ENCODE peak calls at places on chromosomes 11 and 22, in six cellular contexts. G is pancreas; U is mesenchymal stem cell; X is brain microvascular endothelial cell; R is upper lobe of right lung; Y is effector memory CD4-positive, alpha-beta T cell. K is an unnamed sample.

GRCh38 chr11:122037911-122038310 is 78.1 kb downstream of the BLID start:
- DNase-seq in G (no peak), U (no peak), X (no peak), R (no peak), Y (no peak), K (no peak)

GRCh38 chr22:39380331-39380730 is 19.2 kb upstream of the TAB1 start:
- DNase-seq in G (no peak), U (no peak), X (no peak), R (no peak), Y (no peak), K (no peak)

GRCh38 chr11:105937738-105938137 is 84.3 kb downstream of the MSANTD4 start:
- DNase-seq in G (no peak), U (peak; percentile 82), X (peak; percentile 29), R (no peak), Y (no peak), K (peak; percentile 31)

GRCh38 chr11:59756845-59757244 is 1.7 kb downstream of the STX3 start:
- DNase-seq in G (peak; percentile 29), U (peak; percentile 37), X (peak; percentile 23), R (no peak), Y (no peak), K (peak; percentile 26)

GRCh38 chr11:11931461-11932055 is 76.9 kb downstream of the DKK3 start:
- DNase-seq in G (no peak), U (peak; percentile 65), X (peak; percentile 56), R (no peak), Y (no peak), K (peak; percentile 38)

GRCh38 chr11:91160661-91161060 is 937.8 kb upstream of the CHORDC1 start:
- DNase-seq in G (no peak), U (no peak), X (no peak), R (no peak), Y (no peak), K (no peak)

GRCh38 chr11:115257286-115258077 is 246.7 kb downstream of the CADM1 start:
- DNase-seq in G (no peak), U (no peak), X (no peak), R (no peak), Y (no peak), K (no peak)

GRCh38 chr22:23071163-23072034 is 1.1 kb downstream of the GNAZ start:
- DNase-seq in G (no peak), U (no peak), X (no peak), R (peak; percentile 58), Y (no peak), K (no peak)

GRCh38 chr11:59761985-59762384 is 6.8 kb downstream of the STX3 start:
- DNase-seq in G (no peak), U (peak; percentile 22), X (no peak), R (no peak), Y (no peak), K (no peak)

GRCh38 chr11:72989727-72990126 is 152.4 kb downstream of the FCHSD2 start:
- DNase-seq in G (no peak), U (peak; percentile 15), X (no peak), R (no peak), Y (no peak), K (no peak)

GRCh38 chr11:123584186-123584585 is 70.2 kb downstream of the SCN3B start:
- DNase-seq in G (no peak), U (no peak), X (no peak), R (no peak), Y (no peak), K (no peak)

GRCh38 chr11:76408171-76408965 is 27.2 kb downstream of the GVQW3 start:
- DNase-seq in G (no peak), U (peak; percentile 7), X (no peak), R (no peak), Y (no peak), K (no peak)

GRCh38 chr11:91100432-91100831 is 877.6 kb upstream of the CHORDC1 start:
- DNase-seq in G (no peak), U (no peak), X (no peak), R (no peak), Y (no peak), K (no peak)

GRCh38 chr11:83945953-83946352 is 659.8 kb upstream of the CCDC90B start:
- DNase-seq in G (no peak), U (no peak), X (no peak), R (no peak), Y (no peak), K (no peak)

GRCh38 chr22:30830907-30831306 is 136.2 kb downstream of the OSBP2 start:
- DNase-seq in G (peak; percentile 18), U (no peak), X (peak; percentile 89), R (no peak), Y (no peak), K (peak; percentile 81)

GRCh38 chr11:29282088-29282487 is 734.7 kb downstream of the KCNA4 start:
- DNase-seq in G (no peak), U (peak; percentile 92), X (peak; percentile 97), R (no peak), Y (no peak), K (peak; percentile 81)

GRCh38 chr22:18968011-18968749 is 32.1 kb upstream of the PRODH start:
- DNase-seq in G (peak; percentile 51), U (peak; percentile 29), X (peak; percentile 22), R (peak; percentile 74), Y (no peak), K (no peak)

GRCh38 chr11:27718346-27718852 is 18.1 kb upstream of the BDNF start:
- DNase-seq in G (peak; percentile 36), U (peak; percentile 95), X (peak; percentile 84), R (no peak), Y (no peak), K (peak; percentile 73)

GRCh38 chr11:101914349-101914736 is 467 bp upstream of the CEP126 start:
- DNase-seq in G (no peak), U (peak; percentile 83), X (no peak), R (no peak), Y (no peak), K (no peak)

GRCh38 chr11:6431861-6432260 is 8.9 kb downstream of the HPX start:
- DNase-seq in G (no peak), U (peak; percentile 40), X (peak; percentile 61), R (no peak), Y (no peak), K (peak; percentile 46)

DNA sequence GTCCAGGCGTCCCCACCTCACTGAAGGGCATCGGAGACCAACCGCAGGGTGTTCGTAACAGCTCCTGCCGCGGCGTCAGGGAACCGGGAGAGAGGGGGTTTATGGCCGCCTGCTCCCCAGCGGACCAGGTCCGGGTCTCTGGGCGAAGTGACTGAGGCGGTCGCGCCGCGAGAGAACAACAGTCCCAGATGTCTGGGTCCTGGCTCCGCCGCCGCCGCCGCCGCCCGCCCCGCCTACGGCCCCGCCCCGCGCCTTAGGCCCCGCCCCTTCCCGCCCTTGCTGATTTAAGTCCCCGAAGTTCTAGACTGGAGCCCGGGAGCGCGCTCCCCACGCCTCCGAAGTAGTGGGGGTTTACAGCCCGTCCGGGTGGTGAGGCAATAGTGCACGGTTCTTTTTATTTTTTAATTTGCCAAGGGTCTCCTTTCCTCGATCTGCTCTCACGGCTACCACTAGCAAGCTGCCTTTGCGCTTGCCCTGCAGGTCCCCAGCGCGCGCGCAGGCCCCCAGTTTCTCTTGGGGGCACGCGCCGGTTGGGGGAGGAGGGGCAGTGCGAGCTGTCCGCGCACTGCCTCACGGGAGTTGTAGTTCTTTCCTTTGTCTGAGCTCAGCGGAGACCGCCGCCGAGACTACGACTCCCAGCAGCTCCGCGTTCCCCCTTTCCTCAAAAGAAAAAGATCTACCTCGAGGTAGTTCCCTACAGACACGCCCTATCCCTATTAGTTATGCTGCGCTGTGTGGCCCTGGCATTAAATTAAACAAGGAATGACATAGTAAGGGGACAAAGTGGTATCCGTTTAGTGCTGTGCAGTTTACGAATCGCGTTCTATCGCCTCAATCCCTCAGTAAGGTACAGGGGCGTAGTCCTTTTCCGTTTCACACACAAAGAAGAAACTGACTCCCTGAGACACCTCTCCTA is at the start of gene PGM2L1:
- DNase-seq in G (peak; percentile 92), U (peak; percentile 94), X (peak; percentile 91), R (peak; percentile 96), Y (peak; percentile 85), K (peak; percentile 88)
- H3K4me3 ChIP-seq in G (peak within 1 kb of the TSS; percentile 59), U (peak within 1 kb of the TSS; percentile 92), X (peak within 1 kb of the TSS; percentile 95), R (peak within 1 kb of the TSS; percentile 92), Y (peak within 1 kb of the TSS; percentile 93), K (peak within 1 kb of the TSS; percentile 89)

GRCh38 chr11:13339196-13340153 is 61.9 kb downstream of the BMAL1 start:
- DNase-seq in G (peak; percentile 44), U (peak; percentile 94), X (peak; percentile 91), R (no peak), Y (peak; percentile 29), K (no peak)

GRCh38 chr11:13337986-13338436 is 60.4 kb downstream of the BMAL1 start:
- DNase-seq in G (no peak), U (peak; percentile 79), X (peak; percentile 66), R (no peak), Y (no peak), K (no peak)

GRCh38 chr11:13341028-13341427 is 63.4 kb downstream of the BMAL1 start:
- DNase-seq in G (no peak), U (no peak), X (no peak), R (no peak), Y (no peak), K (no peak)

GRCh38 chr11:13336246-13336873 is 58.8 kb downstream of the BMAL1 start:
- DNase-seq in G (no peak), U (no peak), X (no peak), R (no peak), Y (no peak), K (no peak)

DNA sequence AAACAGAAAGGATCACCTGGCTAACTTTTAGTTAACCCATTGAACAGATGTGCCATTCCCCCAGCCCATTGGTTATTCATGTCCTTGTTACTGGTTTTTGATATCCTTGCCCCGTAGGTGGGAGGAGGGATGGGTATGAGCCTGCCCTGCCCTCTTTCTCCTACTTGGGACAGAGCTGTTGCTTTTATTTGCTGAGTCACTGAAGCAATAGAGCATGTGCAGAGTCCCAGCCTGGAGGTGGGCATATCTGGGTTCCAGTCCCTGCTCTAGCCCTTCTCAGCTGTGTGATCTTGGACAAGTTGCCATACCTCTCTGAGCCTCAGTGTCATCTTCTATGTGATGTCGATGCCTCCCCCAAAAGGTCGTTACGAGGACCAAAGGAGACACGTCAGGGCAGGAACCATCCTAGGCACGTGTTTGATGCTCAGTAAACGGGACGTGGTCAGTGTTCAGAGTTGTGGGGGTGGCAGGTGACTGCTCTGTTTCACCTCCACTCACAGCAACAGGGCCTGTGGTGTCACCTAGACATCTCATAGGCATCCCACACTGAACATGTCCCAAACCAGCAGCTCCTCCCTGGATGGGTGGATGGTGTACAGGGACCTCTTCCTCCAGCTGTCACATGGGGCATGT is 61.0 kb downstream of the BMAL1 start:
- DNase-seq in G (no peak), U (peak; percentile 70), X (peak; percentile 51), R (no peak), Y (no peak), K (no peak)
- H3K27ac ChIP-seq in G (no peak overlapping the region), U (peak overlapping the region; percentile 53), X (peak overlapping the region; percentile 76), R (peak overlapping the region; percentile 66), Y (no peak overlapping the region), K (peak overlapping the region; percentile 63)

GRCh38 chr22:20012741-20013331 is 3.8 kb downstream of the ARVCF start:
- DNase-seq in G (no peak), U (no peak), X (no peak), R (no peak), Y (no peak), K (no peak)
- H3K4me3 ChIP-seq in G (no peak overlapping the region), U (no peak overlapping the region), X (no peak overlapping the region), R (no peak overlapping the region), Y (no peak overlapping the region), K (no peak overlapping the region)

DNA sequence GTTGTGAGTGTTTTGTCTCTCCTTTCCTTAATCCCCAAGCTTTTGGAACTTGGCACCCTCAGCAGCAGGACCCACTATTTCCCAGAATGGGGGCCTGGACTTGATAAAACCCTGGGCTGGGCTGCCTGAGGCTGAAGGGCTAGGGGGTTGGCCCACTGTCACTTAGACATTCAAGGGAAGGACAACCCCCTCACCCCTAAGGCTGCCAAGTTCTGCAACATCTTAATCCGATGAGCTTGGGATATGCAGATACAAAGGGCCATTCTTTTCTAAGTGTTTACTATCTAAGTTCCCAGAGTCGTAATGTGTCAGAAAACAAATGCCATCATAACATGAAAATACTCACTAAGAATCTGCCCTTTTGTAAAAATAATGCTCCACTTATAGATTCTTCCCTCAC is 42.9 kb downstream of the IRAG1 start:
- DNase-seq in G (no peak), U (no peak), X (no peak), R (peak; percentile 13), Y (no peak), K (no peak)
- H3K27ac ChIP-seq in G (no peak overlapping the region), U (no peak overlapping the region), X (no peak overlapping the region), R (no peak overlapping the region), Y (no peak overlapping the region), K (peak overlapping the region; percentile 100)

K was measured in HCT116.